ENCODE peak calls at places on chromosomes 5 and 9, in four cellular contexts. D is activated CD8-positive, alpha-beta memory T cell treated with anti-CD3 and anti-CD28 coated beads for 48 hours; L is foreskin fibroblast; I is SHP77. G is an unnamed sample.

GRCh38 chr9:136399176-136400037 is 563 bp downstream of the SNAPC4 start:
- DNase-seq in I (peak; percentile 5), L (no peak), D (no peak), G (peak; percentile 20)

GRCh38 chr5:153598099-153598498 is 107.6 kb downstream of the GRIA1 start:
- DNase-seq in D (no peak), L (no peak), I (no peak), G (no peak)

GRCh38 chr5:59863777-59864176 is 29.7 kb downstream of the PDE4D start:
- DNase-seq in L (peak; percentile 33), D (no peak), I (no peak), G (no peak)

GRCh38 chr9:137461663-137462395 is 2.7 kb upstream of the NSMF start:
- DNase-seq in D (peak; percentile 80), I (no peak), L (peak; percentile 66), G (peak; percentile 57)

GRCh38 chr5:137498736-137499505 is at the start of gene SPOCK1:
- DNase-seq in I (peak; percentile 84), D (peak; percentile 45), L (peak; percentile 72), G (peak; percentile 26)

GRCh38 chr5:173785866-173786265 is 102.3 kb upstream of the CPEB4 start:
- DNase-seq in I (no peak), L (no peak), D (no peak), G (no peak)

GRCh38 chr5:126422994-126423788 is at the start of gene GRAMD2B:
- DNase-seq in I (no peak), L (peak; percentile 87), D (peak; percentile 27), G (peak; percentile 40)

GRCh38 chr5:157252741-157253465 is 13.0 kb upstream of the CYFIP2 start:
- DNase-seq in I (no peak), L (peak; percentile 27), D (no peak), G (peak; percentile 42)

GRCh38 chr5:163569284-163569683 is 63.9 kb downstream of the MAT2B start:
- DNase-seq in D (no peak), I (no peak), L (no peak), G (no peak)

GRCh38 chr5:101009758-101010519 is 106.9 kb upstream of the ST8SIA4 start:
- DNase-seq in L (no peak), I (no peak), D (no peak), G (no peak)

GRCh38 chr5:73668422-73669116 is 42.6 kb downstream of the ARHGEF28 start:
- DNase-seq in L (no peak), I (no peak), D (no peak), G (no peak)

G was measured in T-helper 9 cell.